ENCODE peak calls at places on chromosomes 12 and 14, in seven cellular contexts. One of them, this sample, is unnamed.

GRCh38 chr14:50963919-50964318 is 19.6 kb upstream of the PYGL start:
- DNase-seq in fibroblast of villous mesenchyme: no peak
- DNase-seq in SK-N-SH: no peak
- DNase-seq in stimulated activated CD4-positive, alpha-beta T cell treated with anti-CD3 and anti-CD28 coated beads, Interleukin-4, amount 100 ng/mL, for 24 hours: no peak
- DNase-seq in suprapubic skin: no peak
- DNase-seq in frontal cortex: no peak
- DNase-seq in Kasumi-1: no peak
- DNase-seq in this sample: no peak

GRCh38 chr12:104285740-104286537 is 17.6 kb upstream of the EID3 start:
- DNase-seq in fibroblast of villous mesenchyme: no peak
- DNase-seq in SK-N-SH: no peak
- DNase-seq in stimulated activated CD4-positive, alpha-beta T cell treated with anti-CD3 and anti-CD28 coated beads, Interleukin-4, amount 100 ng/mL, for 24 hours: peak; percentile 20
- DNase-seq in suprapubic skin: no peak
- DNase-seq in frontal cortex: no peak
- DNase-seq in Kasumi-1: no peak
- DNase-seq in this sample: no peak

GRCh38 chr12:105928436-105928835 is 210.3 kb downstream of the NUAK1 start:
- DNase-seq in fibroblast of villous mesenchyme: no peak
- DNase-seq in SK-N-SH: no peak
- DNase-seq in stimulated activated CD4-positive, alpha-beta T cell treated with anti-CD3 and anti-CD28 coated beads, Interleukin-4, amount 100 ng/mL, for 24 hours: no peak
- DNase-seq in suprapubic skin: no peak
- DNase-seq in frontal cortex: no peak
- DNase-seq in Kasumi-1: no peak
- DNase-seq in this sample: no peak

GRCh38 chr12:93683410-93683809 is 6.2 kb downstream of the CRADD start:
- DNase-seq in fibroblast of villous mesenchyme: no peak
- DNase-seq in SK-N-SH: no peak
- DNase-seq in stimulated activated CD4-positive, alpha-beta T cell treated with anti-CD3 and anti-CD28 coated beads, Interleukin-4, amount 100 ng/mL, for 24 hours: no peak
- DNase-seq in suprapubic skin: no peak
- DNase-seq in frontal cortex: no peak
- DNase-seq in Kasumi-1: no peak
- DNase-seq in this sample: no peak

GRCh38 chr14:38578278-38578681 is 322.4 kb upstream of the CLEC14A start:
- DNase-seq in fibroblast of villous mesenchyme: peak; percentile 56
- DNase-seq in SK-N-SH: no peak
- DNase-seq in stimulated activated CD4-positive, alpha-beta T cell treated with anti-CD3 and anti-CD28 coated beads, Interleukin-4, amount 100 ng/mL, for 24 hours: no peak
- DNase-seq in suprapubic skin: no peak
- DNase-seq in frontal cortex: no peak
- DNase-seq in Kasumi-1: no peak
- DNase-seq in this sample: no peak

GRCh38 chr12:105041186-105041585 is 43.1 kb downstream of the ALDH1L2 start:
- DNase-seq in fibroblast of villous mesenchyme: no peak
- DNase-seq in SK-N-SH: no peak
- DNase-seq in stimulated activated CD4-positive, alpha-beta T cell treated with anti-CD3 and anti-CD28 coated beads, Interleukin-4, amount 100 ng/mL, for 24 hours: no peak
- DNase-seq in suprapubic skin: no peak
- DNase-seq in frontal cortex: no peak
- DNase-seq in Kasumi-1: no peak
- DNase-seq in this sample: no peak

GRCh38 chr12:6896846-6897435 is 7.7 kb upstream of the LRRC23 start:
- DNase-seq in fibroblast of villous mesenchyme: no peak
- DNase-seq in SK-N-SH: no peak
- DNase-seq in stimulated activated CD4-positive, alpha-beta T cell treated with anti-CD3 and anti-CD28 coated beads, Interleukin-4, amount 100 ng/mL, for 24 hours: no peak
- DNase-seq in suprapubic skin: no peak
- DNase-seq in frontal cortex: no peak
- DNase-seq in Kasumi-1: no peak
- DNase-seq in this sample: no peak

GRCh38 chr14:63286071-63286470 is 32.7 kb downstream of the GPHB5 start:
- DNase-seq in fibroblast of villous mesenchyme: no peak
- DNase-seq in SK-N-SH: no peak
- DNase-seq in stimulated activated CD4-positive, alpha-beta T cell treated with anti-CD3 and anti-CD28 coated beads, Interleukin-4, amount 100 ng/mL, for 24 hours: no peak
- DNase-seq in suprapubic skin: no peak
- DNase-seq in frontal cortex: no peak
- DNase-seq in Kasumi-1: no peak
- DNase-seq in this sample: no peak

GRCh38 chr12:90510948-90511347 is 444.0 kb downstream of the CCER1 start:
- DNase-seq in fibroblast of villous mesenchyme: peak; percentile 21
- DNase-seq in SK-N-SH: no peak
- DNase-seq in stimulated activated CD4-positive, alpha-beta T cell treated with anti-CD3 and anti-CD28 coated beads, Interleukin-4, amount 100 ng/mL, for 24 hours: no peak
- DNase-seq in suprapubic skin: no peak
- DNase-seq in frontal cortex: no peak
- DNase-seq in Kasumi-1: no peak
- DNase-seq in this sample: no peak

GRCh38 chr14:52032196-52032865 is 36.5 kb downstream of the NID2 start:
- DNase-seq in fibroblast of villous mesenchyme: peak; percentile 56
- DNase-seq in SK-N-SH: no peak
- DNase-seq in stimulated activated CD4-positive, alpha-beta T cell treated with anti-CD3 and anti-CD28 coated beads, Interleukin-4, amount 100 ng/mL, for 24 hours: no peak
- DNase-seq in suprapubic skin: no peak
- DNase-seq in frontal cortex: no peak
- DNase-seq in Kasumi-1: no peak
- DNase-seq in this sample: no peak

GRCh38 chr14:102980409-102980810 is 57.9 kb downstream of the AMN start:
- DNase-seq in fibroblast of villous mesenchyme: peak; percentile 62
- DNase-seq in SK-N-SH: no peak
- DNase-seq in stimulated activated CD4-positive, alpha-beta T cell treated with anti-CD3 and anti-CD28 coated beads, Interleukin-4, amount 100 ng/mL, for 24 hours: no peak
- DNase-seq in suprapubic skin: no peak
- DNase-seq in frontal cortex: no peak
- DNase-seq in Kasumi-1: no peak
- DNase-seq in this sample: no peak

GRCh38 chr12:45667761-45668160 is 61.7 kb upstream of the ARID2 start:
- DNase-seq in fibroblast of villous mesenchyme: no peak
- DNase-seq in SK-N-SH: no peak
- DNase-seq in stimulated activated CD4-positive, alpha-beta T cell treated with anti-CD3 and anti-CD28 coated beads, Interleukin-4, amount 100 ng/mL, for 24 hours: no peak
- DNase-seq in suprapubic skin: no peak
- DNase-seq in frontal cortex: no peak
- DNase-seq in Kasumi-1: no peak
- DNase-seq in this sample: no peak

GRCh38 chr12:70719672-70720420 is 82.6 kb upstream of the PTPRB start:
- DNase-seq in fibroblast of villous mesenchyme: peak; percentile 37
- DNase-seq in SK-N-SH: peak; percentile 48
- DNase-seq in stimulated activated CD4-positive, alpha-beta T cell treated with anti-CD3 and anti-CD28 coated beads, Interleukin-4, amount 100 ng/mL, for 24 hours: peak; percentile 9
- DNase-seq in suprapubic skin: no peak
- DNase-seq in frontal cortex: no peak
- DNase-seq in Kasumi-1: peak; percentile 28
- DNase-seq in this sample: peak; percentile 60

GRCh38 chr14:46352876-46353275 is 298.7 kb downstream of the RPL10L start:
- DNase-seq in fibroblast of villous mesenchyme: no peak
- DNase-seq in SK-N-SH: no peak
- DNase-seq in stimulated activated CD4-positive, alpha-beta T cell treated with anti-CD3 and anti-CD28 coated beads, Interleukin-4, amount 100 ng/mL, for 24 hours: no peak
- DNase-seq in suprapubic skin: no peak
- DNase-seq in frontal cortex: no peak
- DNase-seq in Kasumi-1: no peak
- DNase-seq in this sample: peak; percentile 71

GRCh38 chr12:5739862-5740370 is 205.1 kb downstream of the ANO2 start:
- DNase-seq in fibroblast of villous mesenchyme: no peak
- DNase-seq in SK-N-SH: no peak
- DNase-seq in stimulated activated CD4-positive, alpha-beta T cell treated with anti-CD3 and anti-CD28 coated beads, Interleukin-4, amount 100 ng/mL, for 24 hours: no peak
- DNase-seq in suprapubic skin: no peak
- DNase-seq in frontal cortex: no peak
- DNase-seq in Kasumi-1: no peak
- DNase-seq in this sample: no peak

GRCh38 chr14:81222694-81223093 is 1.9 kb upstream of the GTF2A1 start:
- DNase-seq in fibroblast of villous mesenchyme: no peak
- DNase-seq in SK-N-SH: no peak
- DNase-seq in stimulated activated CD4-positive, alpha-beta T cell treated with anti-CD3 and anti-CD28 coated beads, Interleukin-4, amount 100 ng/mL, for 24 hours: no peak
- DNase-seq in suprapubic skin: no peak
- DNase-seq in frontal cortex: no peak
- DNase-seq in Kasumi-1: no peak
- DNase-seq in this sample: no peak

GRCh38 chr14:74512431-74512830 is 18.9 kb downstream of the ISCA2 start:
- DNase-seq in fibroblast of villous mesenchyme: no peak
- DNase-seq in SK-N-SH: no peak
- DNase-seq in stimulated activated CD4-positive, alpha-beta T cell treated with anti-CD3 and anti-CD28 coated beads, Interleukin-4, amount 100 ng/mL, for 24 hours: no peak
- DNase-seq in suprapubic skin: peak; percentile 28
- DNase-seq in frontal cortex: no peak
- DNase-seq in Kasumi-1: no peak
- DNase-seq in this sample: no peak

GRCh38 chr12:7899755-7900154 is 27.0 kb upstream of the SLC2A14 start:
- DNase-seq in fibroblast of villous mesenchyme: peak; percentile 15
- DNase-seq in SK-N-SH: no peak
- DNase-seq in stimulated activated CD4-positive, alpha-beta T cell treated with anti-CD3 and anti-CD28 coated beads, Interleukin-4, amount 100 ng/mL, for 24 hours: no peak
- DNase-seq in suprapubic skin: no peak
- DNase-seq in frontal cortex: no peak
- DNase-seq in Kasumi-1: no peak
- DNase-seq in this sample: no peak

GRCh38 chr14:32938719-32939253 is at the start of gene NPAS3:
- DNase-seq in fibroblast of villous mesenchyme: no peak
- DNase-seq in SK-N-SH: peak; percentile 71
- DNase-seq in stimulated activated CD4-positive, alpha-beta T cell treated with anti-CD3 and anti-CD28 coated beads, Interleukin-4, amount 100 ng/mL, for 24 hours: no peak
- DNase-seq in suprapubic skin: no peak
- DNase-seq in frontal cortex: peak; percentile 72
- DNase-seq in Kasumi-1: no peak
- DNase-seq in this sample: no peak

GRCh38 chr14:46985529-46986137 is 334.1 kb upstream of the RPL10L start:
- DNase-seq in fibroblast of villous mesenchyme: no peak
- DNase-seq in SK-N-SH: no peak
- DNase-seq in stimulated activated CD4-positive, alpha-beta T cell treated with anti-CD3 and anti-CD28 coated beads, Interleukin-4, amount 100 ng/mL, for 24 hours: no peak
- DNase-seq in suprapubic skin: no peak
- DNase-seq in frontal cortex: no peak
- DNase-seq in Kasumi-1: no peak
- DNase-seq in this sample: peak; percentile 12

GRCh38 chr14:49861923-49862673 is 9.5 kb upstream of the NEMF start:
- DNase-seq in fibroblast of villous mesenchyme: peak; percentile 92
- DNase-seq in SK-N-SH: peak; percentile 58
- DNase-seq in stimulated activated CD4-positive, alpha-beta T cell treated with anti-CD3 and anti-CD28 coated beads, Interleukin-4, amount 100 ng/mL, for 24 hours: peak; percentile 87
- DNase-seq in suprapubic skin: peak; percentile 93
- DNase-seq in frontal cortex: peak; percentile 58
- DNase-seq in Kasumi-1: peak; percentile 85
- DNase-seq in this sample: peak; percentile 88

GRCh38 chr12:58009355-58009754 is 68.0 kb downstream of the ATP23 start:
- DNase-seq in fibroblast of villous mesenchyme: no peak
- DNase-seq in SK-N-SH: no peak
- DNase-seq in stimulated activated CD4-positive, alpha-beta T cell treated with anti-CD3 and anti-CD28 coated beads, Interleukin-4, amount 100 ng/mL, for 24 hours: no peak
- DNase-seq in suprapubic skin: no peak
- DNase-seq in frontal cortex: no peak
- DNase-seq in Kasumi-1: no peak
- DNase-seq in this sample: no peak

GRCh38 chr12:106953352-106954260 is 2.1 kb upstream of the TMEM263 start:
- DNase-seq in fibroblast of villous mesenchyme: peak; percentile 82
- DNase-seq in SK-N-SH: no peak
- DNase-seq in stimulated activated CD4-positive, alpha-beta T cell treated with anti-CD3 and anti-CD28 coated beads, Interleukin-4, amount 100 ng/mL, for 24 hours: no peak
- DNase-seq in suprapubic skin: no peak
- DNase-seq in frontal cortex: no peak
- DNase-seq in Kasumi-1: no peak
- DNase-seq in this sample: no peak

GRCh38 chr14:96109956-96110355 is 70.8 kb downstream of the C14orf132 start:
- DNase-seq in fibroblast of villous mesenchyme: no peak
- DNase-seq in SK-N-SH: no peak
- DNase-seq in stimulated activated CD4-positive, alpha-beta T cell treated with anti-CD3 and anti-CD28 coated beads, Interleukin-4, amount 100 ng/mL, for 24 hours: no peak
- DNase-seq in suprapubic skin: no peak
- DNase-seq in frontal cortex: no peak
- DNase-seq in Kasumi-1: no peak
- DNase-seq in this sample: no peak

GRCh38 chr12:91778091-91778819 is 367.4 kb downstream of the BTG1 start:
- DNase-seq in fibroblast of villous mesenchyme: peak; percentile 43
- DNase-seq in SK-N-SH: no peak
- DNase-seq in stimulated activated CD4-positive, alpha-beta T cell treated with anti-CD3 and anti-CD28 coated beads, Interleukin-4, amount 100 ng/mL, for 24 hours: no peak
- DNase-seq in suprapubic skin: no peak
- DNase-seq in frontal cortex: no peak
- DNase-seq in Kasumi-1: no peak
- DNase-seq in this sample: peak; percentile 7

This sample was measured in OCI-M1.